ENCODE peak calls at places on chromosomes 4 and X, in seven cellular contexts. N is transverse colon, T is endothelial cell of umbilical vein, L is breast epithelium, I is GM23338, Y is SK-N-SH, U is HepG2. X is an unnamed sample.

GRCh38 chrX:44915361-44915868 is 42.4 kb downstream of the KDM6A start:
- DNase-seq in N (no peak), T (peak), L (no peak), I (no peak), Y (peak), U (peak), X (no peak)

GRCh38 chr4:38058186-38058585 is 98.0 kb downstream of the PTTG2 start:
- DNase-seq in N (no peak), T (no peak), L (no peak), I (no peak), Y (peak), U (no peak), X (no peak)

GRCh38 chrX:8405631-8406030 is 59.0 kb upstream of the VCX3B start:
- DNase-seq in N (no peak), T (no peak), L (no peak), I (no peak), Y (no peak), U (no peak), X (no peak)

GRCh38 chr4:15779336-15779735 is 1.2 kb downstream of the CD38 start:
- DNase-seq in N (peak), T (peak), L (no peak), I (peak), Y (peak), U (peak), X (no peak)

GRCh38 chr4:73070072-73070385 is 513 bp upstream of the COX18 start:
- DNase-seq in N (no peak), T (no peak), L (no peak), I (peak), Y (no peak), U (no peak), X (no peak)

GRCh38 chrX:118038614-118039365 is 77.8 kb downstream of the KLHL13 start:
- DNase-seq in N (no peak), T (no peak), L (no peak), I (no peak), Y (no peak), U (no peak), X (no peak)

GRCh38 chr4:2958446-2958845 is 4.8 kb downstream of the NOP14 start:
- DNase-seq in N (no peak), T (peak), L (no peak), I (no peak), Y (no peak), U (no peak), X (no peak)

GRCh38 chr4:2888826-2889225 is 45.2 kb downstream of the ADD1 start:
- DNase-seq in N (no peak), T (no peak), L (no peak), I (no peak), Y (no peak), U (no peak), X (no peak)

GRCh38 chr4:120452006-120452405 is 385.4 kb upstream of the MAD2L1 start:
- DNase-seq in N (no peak), T (no peak), L (no peak), I (no peak), Y (no peak), U (no peak), X (no peak)

GRCh38 chr4:75189976-75190375 is 257.1 kb downstream of the PARM1 start:
- DNase-seq in N (no peak), T (no peak), L (no peak), I (no peak), Y (no peak), U (no peak), X (no peak)

DNA sequence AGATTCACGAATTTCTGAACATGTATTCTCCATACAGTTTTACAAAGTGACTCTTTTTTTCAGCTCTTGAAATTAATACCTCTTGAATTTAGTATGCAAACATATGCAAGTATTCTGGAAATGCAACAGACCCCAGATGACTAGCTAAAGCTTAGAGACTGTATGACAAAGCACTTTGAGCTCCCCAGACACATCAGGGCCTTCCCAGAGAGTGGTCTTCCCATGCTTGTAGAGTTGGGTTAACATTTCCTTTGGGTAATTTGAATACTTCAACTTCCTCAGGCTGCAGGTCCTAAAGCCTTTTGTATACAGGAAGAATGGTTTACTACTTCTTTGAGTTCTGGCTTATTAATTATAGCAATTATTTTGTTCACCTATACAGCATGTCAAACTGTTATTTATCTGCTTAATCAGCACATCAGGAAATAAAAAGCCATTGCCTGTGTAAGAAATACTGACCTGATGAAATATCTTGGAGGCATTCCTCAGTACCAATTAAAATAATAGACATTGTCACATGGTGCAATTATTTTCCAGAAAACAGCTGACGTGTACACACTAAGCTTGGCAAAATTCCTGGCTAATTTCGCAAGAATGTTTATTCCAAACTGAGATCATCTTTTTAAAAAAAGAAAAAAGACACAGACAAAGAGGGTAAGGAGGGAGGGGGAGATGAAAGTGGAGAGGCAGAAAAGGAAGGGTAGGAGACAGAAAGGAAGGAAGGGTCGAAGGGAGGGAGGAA is 62.1 kb upstream of the NFKB1 start:
- DNase-seq in N (no peak), T (peak), L (no peak), I (peak), Y (no peak), U (peak), X (no peak)
- TF ChIP-seq POLR2AphosphoS5 in N (peak), T (no peak), L (peak), I (no peak), Y (no peak), U (no peak), X (peak)

GRCh38 chr4:182555997-182556418 is 312.8 kb downstream of the TENM3 start:
- DNase-seq in N (no peak), T (no peak), L (no peak), I (peak), Y (no peak), U (no peak), X (no peak)
- TF ChIP-seq POLR2AphosphoS5 in N (no peak), T (no peak), L (no peak), I (no peak), Y (no peak), U (no peak), X (no peak)

GRCh38 chrX:41335590-41336331 is 1.8 kb downstream of the DDX3X start:
- DNase-seq in N (no peak), T (no peak), L (no peak), I (no peak), Y (no peak), U (no peak), X (no peak)

GRCh38 chrX:41333744-41333993 is 293 bp upstream of the DDX3X start:
- DNase-seq in N (no peak), T (no peak), L (no peak), I (peak), Y (no peak), U (peak), X (no peak)

GRCh38 chrX:41336447-41336846 is 2.5 kb downstream of the DDX3X start:
- DNase-seq in N (no peak), T (no peak), L (no peak), I (no peak), Y (no peak), U (no peak), X (no peak)

GRCh38 chrX:41333994-41334865 is at the start of gene DDX3X:
- DNase-seq in N (peak), T (peak), L (peak), I (peak), Y (peak), U (peak), X (peak)

GRCh38 chrX:41334866-41335589 is 1.1 kb downstream of the DDX3X start:
- DNase-seq in N (peak), T (peak), L (peak), I (peak), Y (peak), U (no peak), X (peak)
- TF ChIP-seq POLR2AphosphoS5 in N (peak), T (no peak), L (peak), I (no peak), Y (no peak), U (no peak), X (peak)

GRCh38 chrX:153989971-153990655 is 17.6 kb downstream of the TMEM187 start:
- DNase-seq in N (no peak), T (no peak), L (no peak), I (no peak), Y (no peak), U (no peak), X (no peak)
- TF ChIP-seq POLR2AphosphoS5 in N (no peak), T (no peak), L (no peak), I (no peak), Y (no peak), U (no peak), X (no peak)

GRCh38 chr4:123107444-123108252 is 185.3 kb upstream of the NUDT6 start:
- DNase-seq in N (no peak), T (no peak), L (no peak), I (no peak), Y (no peak), U (no peak), X (no peak)

GRCh38 chr4:123109129-123109528 is 186.7 kb upstream of the NUDT6 start:
- DNase-seq in N (no peak), T (no peak), L (no peak), I (no peak), Y (no peak), U (no peak), X (no peak)

GRCh38 chr4:123110685-123111084 is 188.3 kb upstream of the NUDT6 start:
- DNase-seq in N (no peak), T (no peak), L (no peak), I (no peak), Y (no peak), U (no peak), X (no peak)

GRCh38 chr4:123113193-123113592 is 190.8 kb upstream of the NUDT6 start:
- DNase-seq in N (no peak), T (no peak), L (no peak), I (no peak), Y (no peak), U (no peak), X (no peak)

DNA sequence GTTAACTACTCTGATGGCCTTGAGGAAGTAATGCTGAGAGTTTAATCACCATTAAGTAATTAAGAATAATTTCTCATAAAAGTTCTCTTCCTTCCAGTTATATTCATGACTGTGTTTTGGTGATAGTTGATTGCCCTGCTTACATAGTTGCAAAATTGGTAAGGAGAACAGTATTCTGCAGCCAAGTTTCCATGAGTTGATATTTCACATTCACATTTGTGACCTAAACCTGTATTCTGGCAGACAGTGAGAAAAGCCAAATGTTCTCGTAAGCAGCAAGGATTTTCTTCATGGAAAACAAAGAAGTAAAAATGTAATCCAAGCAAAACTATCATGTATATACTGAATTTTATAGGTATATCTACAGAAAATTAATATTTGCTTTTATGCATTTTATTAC is 187.8 kb upstream of the NUDT6 start:
- DNase-seq in N (no peak), T (no peak), L (no peak), I (no peak), Y (no peak), U (no peak), X (no peak)
- TF ChIP-seq POLR2AphosphoS5 in N (peak), T (no peak), L (no peak), I (no peak), Y (no peak), U (no peak), X (peak)

DNA sequence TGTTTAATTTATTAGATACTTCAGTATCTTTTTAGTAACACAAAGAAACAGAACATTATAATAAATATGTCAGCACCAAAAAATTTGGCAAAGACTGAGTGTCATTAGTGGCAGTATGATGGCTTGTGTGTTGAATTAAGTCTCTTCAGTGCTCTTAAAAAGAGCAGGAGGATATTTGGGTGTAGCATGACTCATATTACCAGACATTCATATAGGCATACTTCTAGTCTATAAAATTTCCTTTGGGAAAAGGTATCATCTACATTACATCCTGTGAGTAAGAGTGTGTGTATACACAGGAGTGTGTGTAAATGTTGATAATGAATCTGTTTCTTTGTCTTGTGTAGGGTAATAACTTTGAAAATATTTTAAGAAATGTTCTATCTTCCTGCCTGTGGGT is 135.7 kb downstream of the CNKSR2 start:
- DNase-seq in N (no peak), T (peak), L (no peak), I (no peak), Y (no peak), U (no peak), X (no peak)
- TF ChIP-seq POLR2AphosphoS5 in N (no peak), T (no peak), L (no peak), I (no peak), Y (no peak), U (no peak), X (no peak)

DNA sequence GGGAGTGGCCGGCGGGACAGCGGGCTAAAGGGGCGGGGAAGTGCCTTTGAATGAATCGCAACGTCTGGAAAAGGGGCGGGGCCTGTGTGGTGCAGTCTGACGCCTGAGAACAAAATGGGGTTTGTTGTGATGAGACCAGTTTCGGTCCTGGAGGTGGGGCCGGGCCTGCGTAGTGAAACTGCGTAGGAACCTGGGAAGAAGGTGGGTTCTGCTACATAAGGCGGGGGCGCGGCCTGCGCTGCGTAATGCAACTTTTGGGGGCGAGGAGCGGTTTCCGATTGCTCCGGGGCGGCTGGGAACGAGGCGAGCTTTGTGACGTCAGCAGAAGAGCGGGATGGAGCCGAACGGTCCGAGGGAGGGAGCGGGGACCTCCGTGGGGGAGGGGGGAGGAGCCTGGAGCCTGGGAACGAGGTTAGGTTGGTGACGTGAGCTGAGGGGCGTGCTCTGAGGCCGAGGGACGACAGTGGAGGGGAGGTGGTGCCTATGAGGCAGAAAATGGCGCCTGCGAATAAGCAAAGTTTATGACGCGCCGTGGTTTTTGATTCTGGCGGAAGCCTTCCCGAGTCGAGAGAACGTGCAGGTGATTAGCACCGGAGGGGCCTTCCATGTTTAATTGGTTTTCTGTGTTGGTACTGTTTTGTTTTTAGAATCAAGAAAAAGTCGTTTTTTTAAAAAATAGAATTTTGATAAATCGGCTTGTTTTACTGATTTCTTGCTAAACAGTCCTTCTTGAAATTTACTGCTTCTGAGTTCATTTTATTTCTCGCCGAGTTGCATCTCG is 714 bp downstream of the USP11 start:
- DNase-seq in N (peak), T (peak), L (peak), I (peak), Y (peak), U (peak), X (peak)
- TF ChIP-seq POLR2AphosphoS5 in N (peak), T (no peak), L (peak), I (peak), Y (no peak), U (no peak), X (peak)

X was measured in stomach.